ENCODE peak calls at places on chromosomes 6 and 20, in nine cellular contexts. Y is fibroblast of the aortic adventitia, X is sigmoid colon, L is heart left ventricle, H is transverse colon, R is AG04450, I is mucosa of descending colon, O is astrocyte of the spinal cord, Q is tibial artery. A is an unnamed sample.

GRCh38 chr6:143726015-143726647 is 48.4 kb downstream of the PHACTR2 start:
- DNase-seq in I (no peak), H (no peak), L (no peak), Y (no peak), Q (no peak), R (no peak), X (no peak), O (no peak), A (no peak)

GRCh38 chr20:46117704-46118467 is at the start of gene CD40:
- DNase-seq in R (no peak), O (peak), Q (peak), H (peak), I (peak), L (peak), Y (peak), X (peak), A (peak)

GRCh38 chr20:63321148-63321831 is 28.3 kb downstream of the COL20A1 start:
- DNase-seq in Q (peak), I (peak), H (no peak), O (no peak), R (no peak), L (peak), X (peak), Y (peak), A (peak)

GRCh38 chr6:27091661-27092315 is 155.7 kb upstream of the PRSS16 start:
- DNase-seq in X (no peak), L (no peak), Q (no peak), R (peak), H (no peak), Y (peak), O (peak), I (no peak), A (peak)

GRCh38 chr6:157715766-157716171 is 107.3 kb upstream of the SNX9 start:
- DNase-seq in H (peak), L (peak), O (peak), Y (peak), X (peak), Q (peak), I (peak), R (peak), A (peak)

GRCh38 chr6:125173341-125173740 is 19.8 kb downstream of the TPD52L1 start:
- DNase-seq in I (no peak), O (no peak), R (no peak), H (no peak), L (no peak), Y (no peak), Q (no peak), X (no peak), A (no peak)

GRCh38 chr6:112781236-112781635 is 434.1 kb downstream of the RFPL4B start:
- DNase-seq in Q (no peak), Y (peak), L (no peak), X (no peak), I (no peak), H (no peak), R (no peak), O (peak), A (no peak)

GRCh38 chr20:15139522-15139921 is 802.1 kb upstream of the FLRT3 start:
- DNase-seq in R (no peak), O (no peak), H (no peak), L (no peak), X (no peak), I (no peak), Y (no peak), Q (no peak), A (no peak)

GRCh38 chr6:62298745-62299392 is 12.8 kb upstream of the KHDRBS2 start:
- DNase-seq in L (no peak), R (no peak), Y (no peak), I (no peak), Q (no peak), O (no peak), X (no peak), H (no peak), A (no peak)

GRCh38 chr6:108166664-108167448 is 1.0 kb downstream of the NR2E1 start:
- DNase-seq in R (no peak), Q (no peak), Y (no peak), I (no peak), X (no peak), H (no peak), O (no peak), L (no peak), A (no peak)

GRCh38 chr6:74780831-74781230 is 425.0 kb downstream of the COL12A1 start:
- DNase-seq in R (no peak), L (no peak), O (no peak), X (no peak), I (no peak), Q (no peak), Y (no peak), H (no peak), A (peak)

GRCh38 chr20:38460040-38460623 is 12.5 kb upstream of the RALGAPB start:
- DNase-seq in I (no peak), R (no peak), O (peak), L (no peak), H (peak), X (peak), Q (no peak), Y (peak), A (peak)

GRCh38 chr6:106477790-106478189 is 117.3 kb downstream of the CRYBG1 start:
- DNase-seq in O (no peak), Y (no peak), X (no peak), R (no peak), H (no peak), L (no peak), Q (peak), I (no peak), A (no peak)

GRCh38 chr6:117265425-117266266 is at the start of gene VGLL2:
- DNase-seq in H (peak), X (peak), L (no peak), R (no peak), I (peak), Y (peak), Q (no peak), O (peak), A (peak)

GRCh38 chr6:153096792-153097191 is 34.3 kb downstream of the RGS17 start:
- DNase-seq in Q (no peak), R (no peak), L (no peak), Y (no peak), X (no peak), I (no peak), H (no peak), O (no peak), A (no peak)

GRCh38 chr6:11161031-11161966 is 49.8 kb upstream of the ERVFRD-1 start:
- DNase-seq in Y (no peak), R (no peak), H (no peak), X (no peak), L (no peak), I (no peak), O (peak), Q (no peak), A (peak)

GRCh38 chr6:151052021-151052646 is 186.6 kb downstream of the MTHFD1L start:
- DNase-seq in X (no peak), L (no peak), R (no peak), I (no peak), O (no peak), H (no peak), Q (no peak), Y (no peak), A (no peak)

GRCh38 chr6:155782320-155782730 is 326.7 kb upstream of the NOX3 start:
- DNase-seq in Y (peak), O (peak), Q (no peak), X (no peak), R (peak), I (no peak), H (peak), L (no peak), A (peak)

GRCh38 chr20:63151554-63152321 is 64.2 kb downstream of the YTHDF1 start:
- DNase-seq in Y (peak), L (no peak), Q (no peak), O (no peak), X (no peak), H (no peak), I (peak), R (peak), A (peak)

GRCh38 chr20:46111028-46111835 is 6.9 kb upstream of the CD40 start:
- DNase-seq in H (peak), R (no peak), I (no peak), X (peak), Q (peak), L (peak), O (no peak), Y (peak), A (no peak)

GRCh38 chr20:33894798-33895197 is 83.7 kb downstream of the CHMP4B start:
- DNase-seq in L (no peak), Y (peak), O (no peak), Q (no peak), I (no peak), R (no peak), H (no peak), X (no peak), A (peak)

GRCh38 chr6:126307859-126308258 is 32.1 kb upstream of the CENPW start:
- DNase-seq in Y (peak), L (no peak), Q (no peak), I (no peak), O (peak), R (peak), X (no peak), H (no peak), A (peak)

GRCh38 chr6:154488802-154489437 is 21.6 kb downstream of the CNKSR3 start:
- DNase-seq in H (no peak), R (no peak), Q (no peak), Y (peak), L (no peak), I (no peak), X (no peak), O (peak), A (peak)

DNA sequence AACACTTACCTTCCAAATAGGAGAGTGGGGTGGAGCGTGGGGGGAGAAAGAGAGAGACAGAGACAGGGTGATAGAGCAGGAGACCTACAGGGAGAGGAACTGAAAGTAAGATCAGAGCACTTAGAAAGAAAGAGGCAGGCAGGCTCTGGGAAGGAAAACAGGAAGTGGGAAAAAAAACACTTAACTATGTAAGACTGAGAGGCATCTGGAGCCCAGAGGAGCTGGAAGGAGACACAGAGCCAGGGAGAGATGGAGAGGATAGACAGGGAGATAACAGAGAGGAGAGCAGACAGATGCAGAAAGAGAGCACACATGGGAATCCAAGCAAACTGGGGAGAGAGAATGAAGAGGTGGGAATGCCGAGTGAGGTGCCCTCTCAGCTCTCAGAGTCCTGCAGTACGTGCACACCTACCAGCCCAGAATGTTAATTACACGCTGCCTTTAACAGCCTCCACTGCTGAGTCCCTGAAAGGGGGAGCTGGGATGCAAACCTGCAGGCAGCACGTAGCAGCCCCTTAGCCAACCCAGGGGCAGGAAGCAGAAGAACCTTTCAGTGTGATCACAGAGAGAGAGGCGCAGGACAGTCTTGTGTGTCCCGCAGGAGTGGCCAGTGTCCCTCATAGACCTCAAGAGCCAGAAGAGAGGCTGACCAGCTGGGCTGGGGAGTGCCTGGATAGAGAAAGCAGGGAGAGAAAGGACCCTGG is 132.7 kb upstream of the LRFN2 start:
- DNase-seq in H (no peak), X (no peak), R (no peak), Y (peak), Q (peak), O (peak), L (no peak), I (no peak), A (peak)
- H3K4me3 ChIP-seq in H (no peak), X (peak), R (no peak), Y (peak), Q (peak), O (no peak), L (peak), I (no peak), A (peak)

GRCh38 chr6:72042088-72042487 is 155.7 kb downstream of the RIMS1 start:
- DNase-seq in L (no peak), Y (peak), H (no peak), X (no peak), R (no peak), I (no peak), O (no peak), Q (no peak), A (no peak)
- TF ChIP-seq CTCF in L (no peak), Y (no peak), H (no peak), X (no peak), R (peak), I (no peak), O (peak), Q (peak), A (peak)

DNA sequence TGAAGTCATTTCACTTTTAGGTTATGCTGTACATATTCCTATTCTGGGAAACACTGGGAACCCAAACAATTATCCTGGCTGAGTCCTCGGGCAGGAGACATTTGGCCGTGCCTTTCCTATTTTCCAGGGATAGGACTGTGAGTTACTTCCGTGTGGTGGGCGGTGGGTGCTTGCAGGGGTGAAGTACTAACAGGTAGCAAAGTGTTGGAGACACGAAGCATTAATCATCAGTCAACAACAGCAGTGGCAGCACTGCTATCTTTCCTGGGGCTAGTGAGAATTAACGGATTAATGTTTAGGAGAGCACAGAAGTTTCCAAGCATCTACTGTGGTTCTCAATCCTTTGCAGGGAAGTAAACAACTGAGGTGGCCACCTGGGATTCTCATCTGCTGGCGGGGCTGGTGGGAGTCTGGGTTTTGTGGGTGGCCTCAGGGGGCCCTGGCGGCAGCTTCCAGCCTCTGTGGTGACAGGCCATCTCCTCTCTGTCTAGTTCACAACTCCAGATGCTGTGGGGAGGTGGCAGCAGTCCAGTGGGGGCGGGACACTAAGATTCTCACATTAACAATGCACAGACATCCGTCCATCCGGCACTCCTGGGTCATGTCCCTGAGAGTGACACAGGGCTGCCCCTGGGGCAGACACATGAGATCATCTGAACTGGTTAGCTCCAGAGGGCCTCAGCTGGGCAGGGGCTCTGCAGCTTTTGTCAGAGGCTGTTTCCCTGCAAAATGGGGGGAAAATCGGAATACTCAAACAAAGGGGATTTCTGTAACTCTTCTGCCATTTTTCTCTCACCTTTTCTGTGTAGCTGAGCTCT is 90.9 kb downstream of the GJA10 start:
- DNase-seq in R (no peak), L (peak), Y (no peak), X (peak), O (peak), H (no peak), I (no peak), Q (no peak), A (peak)
- H3K4me3 ChIP-seq in R (no peak), L (no peak), Y (no peak), X (no peak), O (no peak), H (no peak), I (no peak), Q (no peak), A (no peak)

DNA sequence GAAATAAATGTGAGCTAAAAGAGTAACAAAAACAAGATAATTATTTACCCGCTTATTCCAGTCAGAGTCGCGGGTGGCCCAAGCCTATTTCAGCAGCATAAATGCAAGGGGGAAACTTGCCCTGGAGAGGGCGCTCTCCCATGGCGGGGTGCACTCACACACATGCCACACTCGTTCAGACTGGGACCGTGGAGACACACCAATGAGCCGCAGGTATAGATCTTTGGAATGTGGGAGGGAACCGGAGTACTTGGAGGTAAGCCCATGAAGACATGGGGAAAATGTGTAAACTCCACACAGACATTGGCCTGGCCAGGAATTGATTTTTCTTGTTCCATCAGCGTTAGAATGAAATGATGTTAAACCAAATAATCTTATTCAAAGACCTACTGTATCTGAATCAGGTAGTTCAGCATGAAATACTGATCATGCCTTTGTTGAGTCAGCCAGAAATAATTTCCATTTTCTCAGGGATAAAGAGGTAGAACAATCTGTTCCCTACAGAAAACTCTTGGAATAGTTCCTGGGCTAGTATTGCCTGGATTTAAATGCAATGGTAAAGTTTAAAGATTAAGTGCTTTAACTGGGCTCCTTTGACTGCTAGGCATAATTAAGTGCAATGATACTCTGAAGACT is 191.5 kb downstream of the MCHR2 start:
- DNase-seq in H (no peak), L (no peak), Y (no peak), X (no peak), R (no peak), I (no peak), O (peak), Q (no peak), A (no peak)
- TF ChIP-seq CTCF in H (no peak), L (no peak), Y (no peak), X (no peak), R (no peak), I (no peak), O (no peak), Q (no peak), A (no peak)

GRCh38 chr6:7111095-7111690 is 3.4 kb downstream of the RREB1 start:
- DNase-seq in H (no peak), I (no peak), O (no peak), R (no peak), Q (no peak), L (no peak), X (no peak), Y (no peak), A (no peak)
- H3K4me3 ChIP-seq in H (no peak), I (no peak), O (no peak), R (no peak), Q (no peak), L (no peak), X (no peak), Y (no peak), A (no peak)

GRCh38 chr6:51675020-51675419 is 412.4 kb downstream of the PKHD1 start:
- DNase-seq in O (no peak), Q (no peak), L (no peak), I (no peak), Y (no peak), H (no peak), X (no peak), R (no peak), A (no peak)
- TF ChIP-seq CTCF in O (no peak), Q (no peak), L (no peak), I (no peak), Y (no peak), H (no peak), X (no peak), R (no peak), A (no peak)

GRCh38 chr20:3871549-3872265 is 17.5 kb upstream of the PANK2 start:
- DNase-seq in I (no peak), X (no peak), L (no peak), H (no peak), O (no peak), Y (no peak), Q (no peak), R (no peak), A (no peak)
- H3K4me3 ChIP-seq in I (no peak), X (no peak), L (no peak), H (no peak), O (no peak), Y (no peak), Q (no peak), R (no peak), A (no peak)

GRCh38 chr6:30175765-30176164 is 12.4 kb downstream of the TRIM15 start:
- DNase-seq in L (no peak), Y (no peak), X (no peak), H (no peak), R (no peak), O (no peak), I (no peak), Q (no peak), A (no peak)
- TF ChIP-seq CTCF in L (no peak), Y (no peak), X (no peak), H (no peak), R (no peak), O (no peak), I (no peak), Q (no peak), A (no peak)

GRCh38 chr20:17732907-17733521 is 33.2 kb downstream of the BANF2 start:
- DNase-seq in Y (no peak), X (no peak), Q (no peak), O (no peak), I (no peak), R (no peak), H (no peak), L (no peak), A (no peak)

GRCh38 chr20:17734374-17734773 is 34.6 kb downstream of the BANF2 start:
- DNase-seq in Q (no peak), R (no peak), Y (no peak), H (no peak), L (no peak), O (no peak), I (no peak), X (no peak), A (no peak)

GRCh38 chr20:17730069-17730468 is 30.3 kb downstream of the BANF2 start:
- DNase-seq in R (no peak), Y (no peak), I (no peak), L (no peak), X (no peak), O (no peak), Q (no peak), H (no peak), A (no peak)

GRCh38 chr20:17733781-17734304 is 34.1 kb downstream of the BANF2 start:
- DNase-seq in O (no peak), Q (no peak), Y (no peak), H (no peak), I (no peak), X (no peak), L (no peak), R (no peak), A (no peak)

DNA sequence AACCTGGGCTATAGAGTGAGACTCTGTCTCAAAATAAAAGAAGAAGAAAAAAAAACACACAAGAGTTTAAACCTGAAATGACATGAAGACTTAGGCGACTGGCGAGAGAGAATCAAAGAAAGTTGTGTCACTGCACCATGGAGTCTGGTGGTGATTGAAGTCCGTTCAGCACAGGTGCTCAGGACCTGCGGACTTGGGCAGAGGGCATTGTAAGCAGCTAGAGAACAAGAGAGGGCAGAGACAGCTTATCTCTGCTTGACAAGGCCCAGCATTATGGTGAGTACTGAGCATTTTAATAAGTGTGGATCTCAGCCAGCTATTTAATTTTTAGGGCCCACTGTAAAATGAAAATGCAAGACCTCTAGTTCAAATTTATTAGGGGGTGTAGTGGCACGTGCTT is 31.5 kb downstream of the BANF2 start:
- DNase-seq in X (no peak), L (no peak), I (no peak), O (no peak), R (no peak), Q (no peak), Y (no peak), H (no peak), A (no peak)
- H3K4me3 ChIP-seq in X (no peak), L (no peak), I (no peak), O (no peak), R (no peak), Q (no peak), Y (no peak), H (no peak), A (no peak)

GRCh38 chr6:145627451-145627850 is 107.9 kb downstream of the EPM2A start:
- DNase-seq in L (no peak), H (no peak), I (no peak), Q (no peak), R (no peak), X (no peak), O (no peak), Y (no peak), A (peak)
- TF ChIP-seq CTCF in L (no peak), H (no peak), I (no peak), Q (no peak), R (no peak), X (no peak), O (no peak), Y (no peak), A (no peak)

A was measured in foreskin fibroblast.